ENCODE peak calls at places on chromosomes 2 and 18, in six cellular contexts. M is SK-N-SH; A is HEK293T; C is glutamatergic neuron; Z is GM13976; Y is naive thymus-derived CD8-positive, alpha-beta T cell. U is an unnamed sample.

GRCh38 chr2:197908940-197909339 is 104.5 kb downstream of the PLCL1 start:
- DNase-seq in Y (no peak), C (no peak), M (no peak), Z (no peak), A (no peak), U (peak)

GRCh38 chr2:240232264-240232915 is 91.9 kb upstream of the OTOS start:
- DNase-seq in M (no peak), Z (no peak), Y (no peak), A (no peak), C (no peak), U (no peak)

GRCh38 chr2:740446-741293 is 63.5 kb upstream of the TMEM18 start:
- DNase-seq in Y (peak), Z (peak), C (peak), A (peak), M (peak), U (peak)

GRCh38 chr2:17610521-17610920 is 70.0 kb downstream of the VSNL1 start:
- DNase-seq in C (no peak), M (no peak), Z (no peak), Y (no peak), A (no peak), U (peak)

GRCh38 chr18:51430538-51430937 is 233.1 kb upstream of the MEX3C start:
- DNase-seq in C (no peak), A (no peak), M (no peak), Y (no peak), Z (no peak), U (no peak)

GRCh38 chr2:144415381-144415780 is 104.5 kb downstream of the ZEB2 start:
- DNase-seq in Z (no peak), Y (no peak), C (no peak), M (no peak), A (no peak), U (no peak)

GRCh38 chr2:206869824-206870495 is 69.4 kb upstream of the CPO start:
- DNase-seq in Z (no peak), M (no peak), C (no peak), A (no peak), Y (no peak), U (no peak)

GRCh38 chr18:70762812-70763211 is 474.0 kb downstream of the SOCS6 start:
- DNase-seq in M (no peak), A (no peak), Z (no peak), C (no peak), Y (no peak), U (no peak)

GRCh38 chr18:13446581-13447470 is 228.3 kb downstream of the LDLRAD4 start:
- DNase-seq in Y (no peak), Z (no peak), A (no peak), C (peak), M (no peak), U (peak)

GRCh38 chr2:132583666-132584360 is 86.2 kb downstream of the LYPD1 start:
- DNase-seq in Y (no peak), M (no peak), A (no peak), Z (no peak), C (no peak), U (no peak)

GRCh38 chr2:53715568-53715967 is 52.0 kb upstream of the CHAC2 start:
- DNase-seq in Z (no peak), Y (no peak), A (no peak), M (no peak), C (no peak), U (peak)

GRCh38 chr2:189347540-189347939 is 93.7 kb upstream of the WDR75 start:
- DNase-seq in C (no peak), M (no peak), A (peak), Y (no peak), Z (peak), U (peak)

GRCh38 chr2:1979569-1979968 is 235.3 kb upstream of the PXDN start:
- DNase-seq in C (no peak), Y (no peak), M (peak), Z (no peak), A (no peak), U (no peak)